ENCODE peak calls at places on chromosomes 12 and 14, in seven cellular contexts. K is heart left ventricle, T is psoas muscle, B is Calu3, I is lower leg skin, N is foreskin fibroblast, D is kidney epithelial cell. S is an unnamed sample.

GRCh38 chr12:49345840-49346658 is 639 bp upstream of the DNAJC22 start:
- DNase-seq in K (no peak), T (no peak), B (no peak), I (no peak), N (no peak), D (no peak), S (peak)

GRCh38 chr14:104676694-104677505 is 12.5 kb upstream of the INF2 start:
- DNase-seq in K (no peak), T (peak), B (no peak), I (no peak), N (peak), D (no peak), S (no peak)

GRCh38 chr12:65891987-65892481 is 67.8 kb downstream of the HMGA2 start:
- DNase-seq in K (peak), T (peak), B (peak), I (peak), N (peak), D (peak), S (no peak)

GRCh38 chr14:23365353-23366162 is 586 bp upstream of the EFS start:
- DNase-seq in K (no peak), T (no peak), B (peak), I (no peak), N (no peak), D (no peak), S (no peak)

GRCh38 chr14:91245029-91245428 is 525 bp upstream of the GPR68 start:
- DNase-seq in K (no peak), T (no peak), B (no peak), I (no peak), N (no peak), D (no peak), S (no peak)

GRCh38 chr14:78530078-78530477 is 359.9 kb downstream of the NRXN3 start:
- DNase-seq in K (no peak), T (no peak), B (peak), I (no peak), N (peak), D (no peak), S (no peak)

GRCh38 chr12:13000616-13000934 is 510 bp upstream of the HEBP1 start:
- DNase-seq in K (no peak), T (no peak), B (peak), I (no peak), N (peak), D (no peak), S (no peak)

GRCh38 chr12:130435826-130436225 is 98.1 kb downstream of the PIWIL1 start:
- DNase-seq in K (no peak), T (no peak), B (no peak), I (no peak), N (no peak), D (no peak), S (no peak)

GRCh38 chr12:32920506-32921085 is 24.0 kb upstream of the PKP2 start:
- DNase-seq in K (no peak), T (no peak), B (peak), I (no peak), N (no peak), D (no peak), S (no peak)

GRCh38 chr14:105888151-105888550 is 361.8 kb downstream of the TMEM121 start:
- DNase-seq in K (no peak), T (peak), B (no peak), I (no peak), N (no peak), D (no peak), S (no peak)

GRCh38 chr12:120941412-120941811 is 36.9 kb upstream of the HNF1A start:
- DNase-seq in K (no peak), T (no peak), B (no peak), I (no peak), N (no peak), D (no peak), S (no peak)

GRCh38 chr12:77841467-77842054 is 10.9 kb downstream of the NAV3 start:
- DNase-seq in K (peak), T (no peak), B (no peak), I (no peak), N (no peak), D (no peak), S (no peak)

GRCh38 chr12:28340261-28340660 is 150.0 kb downstream of the CCDC91 start:
- DNase-seq in K (no peak), T (no peak), B (no peak), I (no peak), N (peak), D (no peak), S (no peak)

GRCh38 chr14:35401853-35402252 is 2.7 kb downstream of the NFKBIA start:
- DNase-seq in K (no peak), T (no peak), B (no peak), I (no peak), N (peak), D (no peak), S (no peak)

GRCh38 chr12:102548543-102548942 is 68.2 kb upstream of the IGF1 start:
- DNase-seq in K (peak), T (no peak), B (no peak), I (no peak), N (peak), D (no peak), S (no peak)

GRCh38 chr12:68434391-68435007 is 102.3 kb upstream of the MDM1 start:
- DNase-seq in K (no peak), T (no peak), B (no peak), I (no peak), N (no peak), D (no peak), S (no peak)

GRCh38 chr12:100473716-100474150 is at the start of gene NR1H4:
- DNase-seq in K (no peak), T (no peak), B (no peak), I (no peak), N (no peak), D (peak), S (no peak)

DNA sequence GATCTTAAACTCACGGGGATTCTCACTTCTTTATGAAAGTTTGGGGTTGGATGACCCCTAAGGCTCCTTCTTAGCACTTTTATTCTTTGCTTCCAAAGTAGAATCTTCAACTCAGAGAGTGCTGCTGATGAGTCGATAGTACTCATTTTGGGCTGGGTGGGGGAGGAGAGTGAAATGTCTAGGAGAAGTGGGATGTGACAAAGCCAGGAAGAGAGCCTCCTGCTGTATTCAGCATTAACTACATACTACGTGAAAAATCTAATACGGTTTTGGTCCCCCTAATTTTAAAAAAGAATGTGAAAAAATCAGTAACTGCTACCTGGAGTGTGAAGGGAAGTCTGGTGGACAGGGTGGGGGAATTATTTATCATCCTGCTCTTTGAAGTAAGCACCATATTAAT is 148.3 kb downstream of the SAMD4A start:
- DNase-seq in K (peak), T (no peak), B (no peak), I (no peak), N (peak), D (no peak), S (no peak)
- TF ChIP-seq CTCF in K (no peak), T (no peak), B (no peak), I (no peak), N (peak), D (peak), S (no peak)

DNA sequence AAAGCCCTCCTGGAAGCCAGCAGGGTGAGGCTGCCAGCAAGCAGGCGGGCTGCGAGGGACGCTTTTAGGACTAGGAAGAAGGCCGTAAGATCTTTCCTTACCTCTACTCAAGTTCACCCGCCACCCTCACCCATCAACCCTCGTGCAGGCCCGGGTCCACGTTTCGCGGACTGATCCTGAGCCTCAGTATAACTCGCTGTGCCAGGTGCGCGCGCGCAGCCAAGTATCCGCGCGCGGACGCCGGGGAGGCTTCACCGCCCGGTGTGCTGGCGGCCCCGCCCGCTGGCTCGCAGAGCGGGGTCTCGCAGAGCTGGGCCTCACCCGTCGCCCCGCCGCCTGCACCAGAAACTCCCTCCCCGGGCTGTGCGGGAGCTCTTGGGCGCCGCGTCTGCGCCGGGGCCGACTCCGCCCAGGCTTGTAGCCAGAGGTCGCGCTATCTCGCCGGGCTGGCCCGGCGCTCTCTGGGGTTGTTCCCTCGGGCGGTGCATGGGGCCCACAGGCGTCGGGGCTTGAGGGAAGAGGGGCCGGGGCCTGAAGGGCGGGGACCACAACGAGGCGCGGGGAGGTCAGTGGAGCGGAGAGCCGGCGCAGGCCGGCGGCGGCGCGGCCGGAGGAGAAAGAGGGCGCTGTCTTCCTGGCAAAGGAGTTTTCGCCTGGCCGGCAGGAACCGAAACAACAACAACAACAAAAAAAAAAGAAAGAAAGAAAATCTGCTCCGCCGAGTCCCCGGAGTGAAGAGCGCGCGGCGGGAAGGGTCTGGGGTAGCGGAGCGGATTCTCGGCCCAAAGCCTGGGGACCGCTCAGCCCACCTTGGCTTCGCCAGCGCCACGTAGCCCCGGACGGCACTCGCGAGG is 7.7 kb upstream of the SIX1 start:
- DNase-seq in K (peak), T (peak), B (peak), I (no peak), N (peak), D (no peak), S (peak)
- TF ChIP-seq CTCF in K (peak), T (peak), B (peak), I (no peak), N (peak), D (peak), S (peak)

GRCh38 chr12:124049451-124050094 is 76.6 kb downstream of the ZNF664 start:
- DNase-seq in K (no peak), T (no peak), B (no peak), I (no peak), N (no peak), D (peak), S (no peak)

GRCh38 chr12:124057691-124058090 is 84.7 kb downstream of the ZNF664 start:
- DNase-seq in K (no peak), T (no peak), B (no peak), I (no peak), N (no peak), D (no peak), S (no peak)

GRCh38 chr12:124059752-124060151 is 86.7 kb downstream of the ZNF664 start:
- DNase-seq in K (no peak), T (no peak), B (no peak), I (no peak), N (no peak), D (no peak), S (no peak)

GRCh38 chr12:124055066-124055465 is 82.1 kb downstream of the ZNF664 start:
- DNase-seq in K (no peak), T (no peak), B (no peak), I (no peak), N (no peak), D (no peak), S (no peak)

DNA sequence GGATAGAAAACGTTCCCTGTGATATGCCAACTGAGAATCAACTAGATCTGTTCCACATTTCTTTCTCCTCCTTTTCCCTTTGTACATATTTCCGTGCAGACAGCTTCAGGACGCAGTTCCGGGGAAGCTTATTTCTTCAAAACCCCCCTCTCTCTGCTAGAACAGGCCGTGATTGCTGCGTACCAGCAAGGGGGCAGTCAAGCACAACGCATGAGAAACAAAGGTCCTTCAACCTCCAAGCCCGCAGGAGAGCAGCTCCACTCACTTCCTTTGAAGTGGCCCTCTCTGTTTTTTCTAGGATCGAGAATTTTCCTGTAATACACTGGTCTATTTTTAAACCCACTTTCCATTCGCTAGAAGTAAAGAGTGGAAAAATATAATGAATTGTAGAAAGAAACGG is 80.8 kb downstream of the ZNF664 start:
- DNase-seq in K (peak), T (peak), B (no peak), I (no peak), N (peak), D (no peak), S (no peak)
- TF ChIP-seq CTCF in K (peak), T (peak), B (no peak), I (no peak), N (peak), D (peak), S (peak)

GRCh38 chr12:124120718-124121117 is 147.7 kb downstream of the ZNF664 start:
- DNase-seq in K (no peak), T (no peak), B (no peak), I (no peak), N (no peak), D (no peak), S (no peak)
- TF ChIP-seq CTCF in K (no peak), T (no peak), B (no peak), I (no peak), N (no peak), D (no peak), S (no peak)

GRCh38 chr14:21978999-21979314 is 305.3 kb upstream of the OR4E1 start:
- DNase-seq in K (no peak), T (no peak), B (no peak), I (no peak), N (no peak), D (no peak), S (no peak)

GRCh38 chr14:21974741-21975140 is 301.1 kb upstream of the OR4E1 start:
- DNase-seq in K (no peak), T (no peak), B (no peak), I (no peak), N (no peak), D (no peak), S (no peak)

DNA sequence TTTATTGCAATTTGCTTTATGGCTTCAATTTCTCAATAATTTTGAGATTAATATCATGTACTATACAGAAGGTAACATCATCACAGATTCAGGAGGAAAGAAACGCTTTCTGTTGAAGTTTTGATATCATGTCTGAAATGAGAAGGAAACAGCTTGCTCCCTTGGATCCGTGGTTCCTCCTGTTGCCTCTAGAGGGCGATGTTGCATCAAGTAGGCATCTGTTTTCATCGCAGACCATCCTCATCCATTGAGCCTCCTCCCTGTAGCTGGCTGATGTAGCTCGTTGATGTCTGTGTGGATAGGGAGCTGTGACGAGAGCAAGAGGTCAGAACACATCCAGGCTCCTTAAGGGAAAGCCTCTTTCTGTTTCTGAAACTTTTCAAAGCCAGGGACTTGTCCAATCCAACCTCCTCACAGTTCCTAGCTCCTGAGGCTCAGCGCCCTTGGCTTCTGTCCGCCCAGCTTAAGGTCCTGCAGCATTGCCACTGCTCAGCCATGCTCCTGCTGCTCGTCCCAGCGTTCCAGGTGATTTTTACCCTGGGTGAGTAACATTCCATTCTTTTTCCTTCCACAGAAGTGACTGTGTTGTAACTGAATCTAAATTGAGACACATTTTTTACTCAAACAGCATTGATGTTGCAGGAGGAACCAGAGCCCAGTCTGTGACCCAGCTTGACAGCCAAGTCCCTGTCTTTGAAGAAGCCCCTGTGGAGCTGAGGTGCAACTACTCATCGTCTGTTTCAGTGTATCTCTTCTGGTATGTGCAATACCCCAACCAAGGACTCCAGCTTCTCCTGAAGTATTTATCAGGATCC is 304.8 kb upstream of the OR4E1 start:
- DNase-seq in K (no peak), T (peak), B (peak), I (no peak), N (no peak), D (no peak), S (no peak)
- TF ChIP-seq CTCF in K (peak), T (peak), B (peak), I (no peak), N (peak), D (peak), S (peak)

DNA sequence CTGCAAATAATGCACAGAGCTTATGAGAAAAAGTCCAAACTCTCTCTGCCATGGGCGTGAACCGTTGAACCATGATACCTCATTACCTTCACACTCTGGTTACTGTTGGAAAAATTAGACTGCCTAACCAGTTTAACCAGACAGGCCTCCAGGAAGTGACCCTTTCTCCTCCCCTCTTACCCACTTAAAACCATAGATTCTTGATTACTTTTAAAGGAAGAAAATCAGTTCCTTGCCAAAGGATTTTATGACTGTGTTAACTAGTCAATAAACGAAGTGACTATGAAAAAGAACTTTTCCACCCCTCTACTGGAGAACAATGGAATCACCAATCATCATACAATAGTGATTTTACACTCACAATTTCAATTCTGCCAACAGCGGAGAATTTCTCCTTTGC is 254.0 kb upstream of the ATP2B1 start:
- DNase-seq in K (no peak), T (no peak), B (peak), I (no peak), N (no peak), D (no peak), S (no peak)
- TF ChIP-seq CTCF in K (no peak), T (no peak), B (no peak), I (no peak), N (no peak), D (peak), S (peak)

DNA sequence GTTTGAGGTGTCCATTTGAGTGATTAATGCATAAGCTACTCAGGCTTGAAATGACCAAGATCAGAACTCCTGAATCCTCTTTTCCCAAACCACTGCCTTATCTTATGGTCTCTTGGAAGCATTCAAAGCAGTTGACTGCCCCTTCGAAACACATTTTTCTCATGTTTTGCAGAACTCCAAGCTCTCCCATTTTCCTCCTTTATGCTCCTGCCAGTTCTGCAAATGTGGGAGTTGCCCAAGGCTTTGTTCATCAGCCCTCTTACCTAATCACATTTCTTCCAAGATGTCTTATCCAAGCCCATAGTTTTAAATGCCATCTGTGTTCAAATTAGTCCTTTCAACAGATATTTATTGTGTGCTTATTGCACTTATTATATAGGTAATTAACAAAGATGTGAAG is 1.8 kb upstream of the DNAAF2 start:
- DNase-seq in K (no peak), T (no peak), B (no peak), I (no peak), N (no peak), D (no peak), S (no peak)
- TF ChIP-seq CTCF in K (no peak), T (no peak), B (no peak), I (no peak), N (no peak), D (no peak), S (no peak)

DNA sequence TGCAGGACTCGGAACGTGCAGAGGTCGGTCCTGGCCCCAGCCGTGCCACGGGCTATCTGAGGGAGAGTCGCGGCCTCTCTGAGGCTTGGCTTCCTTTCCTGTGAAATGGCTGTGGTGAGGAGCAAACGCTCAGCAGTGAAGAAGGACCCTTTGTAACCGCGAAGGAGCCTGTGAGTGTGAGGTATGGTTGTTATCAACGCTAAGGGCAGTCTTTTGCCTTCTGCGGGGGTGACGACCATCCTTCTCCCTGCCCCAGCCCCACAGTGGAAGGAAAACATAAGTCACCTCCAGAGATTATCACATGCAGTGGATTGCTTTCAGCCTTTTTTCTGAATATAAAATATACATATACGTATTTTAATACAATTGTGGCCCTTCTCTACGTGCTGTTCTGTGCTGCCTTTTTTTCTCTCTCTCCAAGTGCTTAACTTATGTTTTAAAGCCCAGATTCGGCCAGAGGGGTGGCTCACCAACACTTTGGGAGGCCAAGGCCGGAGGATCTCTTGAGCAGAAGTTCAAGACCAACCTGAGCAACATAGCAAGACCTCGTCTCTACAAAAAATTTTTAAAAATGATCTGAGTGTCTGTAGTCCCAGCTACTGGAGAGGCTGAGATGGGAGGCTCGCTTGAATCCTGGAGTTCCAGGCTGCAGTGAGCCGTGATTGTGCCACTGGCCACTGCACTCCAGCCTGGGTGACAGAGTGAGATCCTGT is 17.4 kb downstream of the TAMALIN start:
- DNase-seq in K (no peak), T (no peak), B (no peak), I (no peak), N (no peak), D (no peak), S (no peak)
- TF ChIP-seq CTCF in K (peak), T (no peak), B (no peak), I (no peak), N (no peak), D (no peak), S (peak)